ENCODE peak calls at places on chromosomes 4 and X, in six cellular contexts. I is adrenal gland; E is NCI-H2081; L is stimulated activated naive B cell treated with anti-CD40 and anti-IgM and Interleukin-4, amounts not matched to agents 10 μg/mL and 1 μg/mL and 100 μg/mL, for 72 hours; U is stimulated activated CD4-positive, alpha-beta T cell treated with anti-CD3 and anti-CD28 coated beads, Interleukin-2, amount 100 ng/mL, for 48 hours; P is AML-193. S is an unnamed sample.

GRCh38 chr4:96593422-96593821 is 753.5 kb downstream of the PDHA2 start:
- DNase-seq in I (no peak), E (peak; percentile 66), L (no peak), U (no peak), P (no peak), S (no peak)

GRCh38 chr4:109205186-109205585 is 97.3 kb downstream of the COL25A1 start:
- DNase-seq in I (no peak), E (no peak), L (no peak), U (no peak), P (no peak), S (no peak)

GRCh38 chr4:2843909-2844584 is 403 bp downstream of the ADD1 start:
- DNase-seq in I (peak; percentile 76), E (no peak), L (no peak), U (no peak), P (peak; percentile 12), S (no peak)

GRCh38 chrX:69429339-69430014 is 74.6 kb upstream of the NALF2 start:
- DNase-seq in I (no peak), E (no peak), L (no peak), U (no peak), P (no peak), S (no peak)

GRCh38 chrX:71235482-71235881 is 12.5 kb downstream of the GJB1 start:
- DNase-seq in I (no peak), E (no peak), L (no peak), U (no peak), P (no peak), S (no peak)

GRCh38 chrX:49266536-49267445 is 2.3 kb upstream of the FOXP3 start:
- DNase-seq in I (no peak), E (no peak), L (no peak), U (no peak), P (no peak), S (no peak)

GRCh38 chrX:133375558-133376340 is 39.5 kb downstream of the GPC4 start:
- DNase-seq in I (peak; percentile 48), E (no peak), L (no peak), U (no peak), P (no peak), S (no peak)

GRCh38 chrX:42276982-42277690 is 353.8 kb upstream of the CASK start:
- DNase-seq in I (no peak), E (no peak), L (no peak), U (no peak), P (no peak), S (no peak)

GRCh38 chrX:519741-520140 is 110.8 kb upstream of the SHOX start:
- DNase-seq in I (no peak), E (no peak), L (no peak), U (no peak), P (no peak), S (no peak)

GRCh38 chr4:147928400-147928799 is 196.5 kb downstream of the ARHGAP10 start:
- DNase-seq in I (no peak), E (no peak), L (no peak), U (no peak), P (no peak), S (no peak)

GRCh38 chr4:40199999-40200880 is 3.4 kb downstream of the RHOH start:
- DNase-seq in I (no peak), E (no peak), L (peak; percentile 77), U (peak; percentile 62), P (peak; percentile 85), S (no peak)

GRCh38 chr4:3047464-3048286 is 26.7 kb downstream of the HTT-AS start:
- DNase-seq in I (peak; percentile 92), E (peak; percentile 75), L (peak; percentile 96), U (peak; percentile 60), P (peak; percentile 29), S (no peak)

GRCh38 chr4:108590776-108591175 is 29.6 kb upstream of the RPL34 start:
- DNase-seq in I (no peak), E (no peak), L (no peak), U (no peak), P (no peak), S (no peak)

GRCh38 chr4:99887837-99888236 is 6.4 kb downstream of the LAMTOR3 start:
- DNase-seq in I (no peak), E (no peak), L (no peak), U (no peak), P (no peak), S (no peak)

GRCh38 chr4:52963976-52964375 is 101.9 kb downstream of the RASL11B start:
- DNase-seq in I (no peak), E (no peak), L (no peak), U (no peak), P (no peak), S (no peak)

GRCh38 chrX:9591496-9591895 is 126.6 kb downstream of the TBL1X start:
- DNase-seq in I (no peak), E (no peak), L (no peak), U (no peak), P (no peak), S (no peak)

GRCh38 chr4:144646523-144647094 is 653 bp downstream of the HHIP start:
- DNase-seq in I (no peak), E (no peak), L (no peak), U (no peak), P (no peak), S (no peak)

GRCh38 chr4:143531368-143531767 is 17.9 kb downstream of the SMARCA5 start:
- DNase-seq in I (no peak), E (no peak), L (no peak), U (no peak), P (no peak), S (no peak)

GRCh38 chrX:153944140-153944799 is at the start of gene RENBP:
- DNase-seq in I (no peak), E (no peak), L (no peak), U (no peak), P (no peak), S (no peak)

GRCh38 chr4:6360385-6360784 is 90.7 kb downstream of the WFS1 start:
- DNase-seq in I (peak; percentile 86), E (peak; percentile 10), L (no peak), U (no peak), P (no peak), S (no peak)

GRCh38 chr4:40423735-40424134 is 88.6 kb downstream of the CHRNA9 start:
- DNase-seq in I (no peak), E (no peak), L (no peak), U (no peak), P (no peak), S (no peak)

GRCh38 chr4:3803946-3804345 is 37.8 kb downstream of the ADRA2C start:
- DNase-seq in I (no peak), E (no peak), L (no peak), U (no peak), P (no peak), S (no peak)

GRCh38 chrX:11241720-11242119 is 51.5 kb upstream of the AMELX start:
- DNase-seq in I (no peak), E (no peak), L (no peak), U (no peak), P (no peak), S (no peak)

GRCh38 chrX:54807524-54808108 is at the start of gene MAGED2:
- DNase-seq in I (peak; percentile 64), E (no peak), L (no peak), U (no peak), P (no peak), S (no peak)

GRCh38 chrX:53563324-53563723 is 123.2 kb downstream of the HUWE1 start:
- DNase-seq in I (no peak), E (no peak), L (no peak), U (no peak), P (no peak), S (no peak)

GRCh38 chr4:12723849-12724447 is 760.2 kb downstream of the RAB28 start:
- DNase-seq in I (no peak), E (peak; percentile 39), L (no peak), U (no peak), P (no peak), S (no peak)

GRCh38 chr4:3293410-3294391 is 880 bp downstream of the RGS12 start:
- DNase-seq in I (peak; percentile 57), E (no peak), L (no peak), U (no peak), P (no peak), S (no peak)

GRCh38 chr4:89615056-89615455 is 221.9 kb downstream of the SNCA start:
- DNase-seq in I (no peak), E (no peak), L (no peak), U (no peak), P (no peak), S (no peak)